ENCODE peak calls at places on chromosomes 5 and 9, in five cellular contexts. F is suprapubic skin, Q is heart left ventricle, Y is ovary, K is K562. N is an unnamed sample.

GRCh38 chr5:97231025-97231636 is 48.1 kb upstream of the RIOK2 start:
- DNase-seq in F (no peak), Q (no peak), Y (no peak), K (peak; percentile 30), N (no peak)

GRCh38 chr9:136551401-136552116 is 5.7 kb upstream of the NOTCH1 start:
- DNase-seq in F (peak; percentile 87), Q (peak; percentile 82), Y (peak; percentile 82), K (peak; percentile 78), N (peak; percentile 83)

GRCh38 chr5:147673276-147673675 is 109.3 kb downstream of the JAKMIP2 start:
- DNase-seq in F (no peak), Q (no peak), Y (no peak), K (no peak), N (no peak)

GRCh38 chr5:82183828-82184227 is 94.3 kb downstream of the RPS23 start:
- DNase-seq in F (no peak), Q (no peak), Y (no peak), K (no peak), N (no peak)

GRCh38 chr5:31427013-31427783 is 104.7 kb downstream of the DROSHA start:
- DNase-seq in F (no peak), Q (no peak), Y (no peak), K (no peak), N (no peak)

GRCh38 chr9:90007516-90008430 is 403.0 kb downstream of the GADD45G start:
- DNase-seq in F (no peak), Q (no peak), Y (no peak), K (no peak), N (no peak)

GRCh38 chr5:52837068-52837467 is 49.4 kb downstream of the ITGA1 start:
- DNase-seq in F (no peak), Q (no peak), Y (no peak), K (no peak), N (no peak)

GRCh38 chr5:107771926-107772325 is 101.2 kb upstream of the EFNA5 start:
- DNase-seq in F (no peak), Q (no peak), Y (no peak), K (no peak), N (no peak)

GRCh38 chr5:17257705-17258273 is 40.4 kb downstream of the BASP1 start:
- DNase-seq in F (no peak), Q (no peak), Y (no peak), K (no peak), N (no peak)

GRCh38 chr5:2277886-2278285 is 395.2 kb upstream of the IRX4 start:
- DNase-seq in F (no peak), Q (no peak), Y (no peak), K (no peak), N (no peak)

GRCh38 chr5:80763211-80763610 is 108.4 kb upstream of the DHFR start:
- DNase-seq in F (no peak), Q (no peak), Y (no peak), K (no peak), N (no peak)

DNA sequence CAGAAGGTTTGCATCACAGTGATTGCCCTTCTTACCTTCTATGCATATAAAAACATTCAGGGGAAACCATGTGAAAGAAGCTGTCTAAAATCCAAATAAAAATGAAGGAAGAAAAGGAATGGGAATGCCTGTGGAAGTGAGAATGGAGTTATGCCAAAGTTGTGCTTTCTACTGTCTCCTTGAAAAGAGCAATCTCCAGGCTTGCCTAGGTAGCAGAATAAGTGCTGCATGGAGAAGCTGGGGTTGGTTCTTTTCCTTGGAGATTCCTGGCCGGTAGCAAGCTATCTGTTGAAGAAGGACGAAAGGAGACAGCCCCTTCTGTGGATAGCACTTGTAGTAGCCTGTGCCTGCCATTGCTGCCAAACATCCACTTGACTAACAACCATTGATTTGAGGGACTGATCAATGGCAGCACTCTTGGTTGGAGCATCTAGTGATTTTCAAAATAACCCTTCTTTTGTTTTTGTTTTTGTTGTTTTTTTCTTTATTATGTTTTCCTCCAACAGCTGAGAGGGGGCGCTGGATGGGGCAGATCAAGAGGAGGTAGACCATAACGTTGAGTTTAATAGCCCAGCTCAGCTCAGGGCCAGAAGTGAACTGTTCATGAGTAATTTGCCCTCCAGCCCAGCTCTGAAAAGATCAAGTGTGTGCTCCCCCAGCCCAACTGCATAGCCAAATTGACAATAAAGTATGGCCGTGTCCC is 1.6 kb downstream of the PLCXD3 start:
- DNase-seq in F (no peak), Q (no peak), Y (peak; percentile 15), K (no peak), N (no peak)
- TF ChIP-seq CTCF in F (no peak), Q (no peak), Y (no peak), K (no peak), N (no peak)

GRCh38 chr5:98773464-98774191 is at the start of gene RGMB:
- DNase-seq in F (peak; percentile 99), Q (peak; percentile 99), Y (peak; percentile 98), K (no peak), N (peak; percentile 100)
- TF ChIP-seq POLR2A in F (no peak), Q (peak; percentile 93), Y (peak; percentile 74), K (no peak), N (no peak)

DNA sequence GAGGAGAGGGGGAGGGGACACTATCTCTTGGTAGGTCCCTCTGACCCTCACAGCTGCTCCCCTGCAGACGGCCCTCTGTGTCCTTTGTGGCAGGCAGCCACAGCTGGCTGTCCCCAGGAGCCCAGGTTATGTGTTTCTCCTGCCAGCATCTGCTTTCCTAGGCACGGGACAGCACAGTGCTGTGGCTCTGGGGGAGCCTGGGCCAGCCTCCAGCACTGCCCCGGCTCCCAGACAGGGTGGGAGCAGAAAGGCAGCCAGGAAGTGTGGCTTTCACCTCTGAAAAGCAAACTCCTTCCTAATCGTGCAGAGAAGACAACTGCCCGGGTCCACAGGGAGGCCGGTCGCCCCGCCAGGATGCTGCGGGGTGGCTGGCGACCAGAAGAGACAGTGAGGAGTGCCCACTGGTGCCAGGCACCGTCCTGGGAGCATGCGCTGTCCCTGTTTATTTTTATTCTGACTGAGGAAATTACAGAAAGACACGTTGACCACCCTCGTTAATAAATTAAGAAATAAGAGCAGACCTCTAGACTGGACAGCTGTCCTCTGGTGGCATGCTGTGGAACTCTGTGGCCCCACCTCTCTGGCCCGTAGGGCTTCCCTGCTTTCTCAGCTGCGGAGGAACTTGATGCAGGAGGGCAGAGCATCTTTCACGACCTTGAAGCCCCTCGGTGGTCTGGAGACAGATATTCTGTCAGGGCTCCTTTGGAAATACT is 240.3 kb downstream of the FANCC start:
- DNase-seq in F (peak; percentile 44), Q (no peak), Y (no peak), K (no peak), N (no peak)
- TF ChIP-seq CTCF in F (no peak), Q (no peak), Y (no peak), K (no peak), N (no peak)

GRCh38 chr9:83623634-83623991 is 670 bp downstream of the IDNK start:
- DNase-seq in F (no peak), Q (no peak), Y (no peak), K (no peak), N (no peak)

GRCh38 chr9:83620841-83621636 is 1.9 kb upstream of the IDNK start:
- DNase-seq in F (no peak), Q (no peak), Y (no peak), K (no peak), N (no peak)

GRCh38 chr9:83622433-83622813 is 520 bp upstream of the IDNK start:
- DNase-seq in F (no peak), Q (no peak), Y (no peak), K (no peak), N (no peak)

GRCh38 chr9:83625120-83625710 is 2.3 kb downstream of the IDNK start:
- DNase-seq in F (no peak), Q (no peak), Y (no peak), K (no peak), N (no peak)

GRCh38 chr9:83622814-83623633 is at the start of gene IDNK:
- DNase-seq in F (peak; percentile 85), Q (peak; percentile 80), Y (peak; percentile 72), K (peak; percentile 77), N (peak; percentile 51)
- TF ChIP-seq POLR2A in F (no peak), Q (peak; percentile 45), Y (no peak), K (peak; percentile 77), N (no peak)

DNA sequence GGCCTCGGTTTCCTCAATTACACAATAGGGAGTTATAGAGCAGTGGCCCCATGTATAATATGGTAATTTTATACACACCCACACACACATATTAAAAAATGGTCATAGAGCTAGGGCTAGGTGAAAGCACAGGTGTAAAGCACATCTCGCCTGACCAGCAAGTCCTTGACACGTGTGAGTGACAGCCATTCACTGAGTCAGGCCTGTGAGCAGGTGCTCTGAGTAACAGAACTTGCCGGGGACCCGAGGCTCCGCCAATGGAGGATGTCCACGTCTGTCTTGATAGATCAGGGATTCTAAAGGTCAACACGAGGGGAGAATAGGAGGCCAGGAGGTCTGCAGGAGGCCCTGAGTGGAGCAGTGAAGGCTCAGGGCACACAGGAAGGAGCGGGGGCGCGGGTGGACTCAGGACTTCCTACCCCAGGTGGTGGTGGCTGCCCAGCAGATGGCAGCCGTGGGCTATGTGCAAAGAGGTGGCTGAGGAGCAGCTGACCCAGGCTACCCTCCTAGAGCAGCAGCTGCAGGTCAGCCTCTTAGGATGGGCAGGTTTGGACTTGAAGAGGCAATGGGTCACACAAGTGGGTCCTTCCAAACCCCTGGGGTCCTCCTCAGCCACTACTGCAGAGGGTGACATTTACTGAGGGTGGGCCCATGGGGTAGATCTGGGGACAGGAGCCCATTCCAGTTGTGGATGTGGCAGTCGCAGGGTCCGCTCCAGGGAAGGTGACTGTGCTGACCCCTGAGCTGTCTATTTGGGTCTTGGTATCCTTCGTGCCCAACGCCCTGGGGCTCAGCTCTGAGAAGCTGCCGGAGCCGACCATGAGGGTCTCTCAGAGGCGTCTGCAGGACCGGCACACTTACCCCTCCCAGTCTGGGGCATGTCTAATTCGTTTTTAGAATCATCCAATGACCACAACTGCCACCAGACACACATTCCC is 45.9 kb downstream of the PRRT1B start:
- DNase-seq in F (peak; percentile 82), Q (peak; percentile 85), Y (peak; percentile 82), K (peak; percentile 72), N (peak; percentile 93)
- TF ChIP-seq CTCF in F (peak; percentile 73), Q (peak; percentile 73), Y (peak; percentile 87), K (peak; percentile 95), N (no peak)

DNA sequence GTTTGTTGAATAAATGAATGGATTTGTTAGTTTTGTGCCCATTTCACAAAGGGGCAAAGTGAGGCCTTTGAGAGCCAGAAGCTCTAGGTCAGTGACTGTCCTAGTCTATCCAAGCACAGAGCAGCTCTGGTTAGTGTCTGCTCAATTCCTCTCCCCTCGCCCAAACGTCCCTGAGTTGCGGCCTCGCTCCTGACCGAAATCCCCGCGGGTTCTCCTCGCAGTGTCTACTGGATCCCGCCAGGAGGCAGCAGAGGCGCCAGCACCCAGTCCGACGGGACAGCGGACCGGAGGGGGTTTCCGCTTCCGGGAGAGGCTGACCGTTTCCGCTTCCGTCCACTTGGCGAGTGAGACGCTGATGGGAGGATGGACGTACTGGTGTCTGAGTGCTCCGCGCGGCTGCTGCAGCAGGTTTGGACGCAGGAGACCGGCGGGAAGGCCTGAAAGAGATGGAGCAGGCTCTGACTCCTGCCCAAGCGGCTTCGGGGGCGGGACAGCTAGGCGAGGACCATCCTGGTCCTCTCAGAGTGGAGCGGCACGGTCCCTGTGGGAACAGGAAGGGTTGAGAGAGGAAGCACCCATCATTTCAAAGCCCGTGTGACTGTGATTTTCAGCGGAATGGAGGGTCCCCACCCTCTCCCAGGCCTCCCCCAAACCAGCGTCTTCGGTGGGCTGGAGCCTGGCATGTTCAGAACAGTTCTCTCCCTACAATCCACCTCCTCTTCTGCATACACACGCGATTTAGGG is at the start of gene RARS1:
- DNase-seq in F (peak; percentile 95), Q (peak; percentile 95), Y (peak; percentile 93), K (peak; percentile 94), N (peak; percentile 91)
- TF ChIP-seq POLR2A in F (peak; percentile 56), Q (peak; percentile 88), Y (peak; percentile 85), K (peak; percentile 98), N (peak; percentile 38)